ENCODE peak calls at places on chromosomes 16 and 17, in four cellular contexts. P is GM10248, V is left cardiac atrium, Y is NCI-H226. D is an unnamed sample.

GRCh38 chr17:79952265-79952877 is 83.3 kb downstream of the TBC1D16 start:
- DNase-seq in V (no peak), P (no peak), Y (no peak), D (no peak)

GRCh38 chr16:11360581-11360980 is 15.3 kb downstream of the RMI2 start:
- DNase-seq in V (no peak), Y (no peak), P (no peak), D (no peak)

GRCh38 chr17:4520881-4521600 is 22.4 kb downstream of the SPNS2 start:
- DNase-seq in P (no peak), Y (peak), V (no peak), D (no peak)

GRCh38 chr17:30954046-30954805 is 16.6 kb upstream of the RNF135 start:
- DNase-seq in Y (no peak), P (no peak), V (no peak), D (no peak)

GRCh38 chr17:27980035-27980434 is 62.4 kb upstream of the NLK start:
- DNase-seq in V (no peak), P (no peak), Y (peak), D (no peak)

GRCh38 chr16:57358527-57359095 is at the start of gene CCL22:
- DNase-seq in Y (no peak), P (peak), V (no peak), D (no peak)

GRCh38 chr17:44878627-44879221 is 20.5 kb downstream of the EFTUD2 start:
- DNase-seq in Y (no peak), P (peak), V (no peak), D (peak)

GRCh38 chr17:62882878-62883277 is 74.8 kb upstream of the MARCHF10 start:
- DNase-seq in V (no peak), Y (no peak), P (no peak), D (no peak)

GRCh38 chr16:46573008-46573833 is 48.0 kb downstream of the SHCBP1 start:
- DNase-seq in P (peak), Y (peak), V (no peak), D (no peak)

GRCh38 chr16:85961988-85962915 is 63.3 kb downstream of the IRF8 start:
- DNase-seq in P (no peak), Y (no peak), V (no peak), D (no peak)

GRCh38 chr16:73315645-73316044 is 267.7 kb upstream of the ZFHX3 start:
- DNase-seq in Y (no peak), V (no peak), P (peak), D (peak)

GRCh38 chr16:86092586-86093480 is 193.9 kb downstream of the IRF8 start:
- DNase-seq in Y (no peak), V (no peak), P (no peak), D (no peak)

GRCh38 chr17:19376799-19377198 is 1.5 kb upstream of the MAPK7 start:
- DNase-seq in Y (no peak), V (no peak), P (no peak), D (no peak)

GRCh38 chr16:6684076-6684673 is 648.5 kb upstream of the RBFOX1 start:
- DNase-seq in V (no peak), Y (no peak), P (no peak), D (no peak)

GRCh38 chr16:80725566-80726162 is 78.7 kb downstream of the CDYL2 start:
- DNase-seq in Y (no peak), P (no peak), V (no peak), D (no peak)

GRCh38 chr16:54847207-54847606 is 83.5 kb upstream of the IRX5 start:
- DNase-seq in Y (peak), P (no peak), V (no peak), D (no peak)

GRCh38 chr16:2529061-2529931 is 1.9 kb downstream of the CEMP1 start:
- DNase-seq in Y (no peak), V (peak), P (no peak), D (no peak)

GRCh38 chr17:10814083-10814482 is 10.2 kb upstream of the TMEM238L start:
- DNase-seq in P (no peak), V (no peak), Y (no peak), D (no peak)

GRCh38 chr17:47839071-47839470 is 2.0 kb downstream of the SCRN2 start:
- DNase-seq in V (no peak), P (no peak), Y (no peak), D (no peak)

GRCh38 chr16:15966420-15967222 is 17.2 kb downstream of the ABCC1 start:
- DNase-seq in V (no peak), Y (peak), P (no peak), D (no peak)

GRCh38 chr17:65527381-65527780 is 34.1 kb downstream of the AXIN2 start:
- DNase-seq in V (no peak), Y (no peak), P (no peak), D (no peak)

GRCh38 chr17:2792541-2793169 is 3.6 kb upstream of the RAP1GAP2 start:
- DNase-seq in Y (no peak), V (no peak), P (no peak), D (no peak)

GRCh38 chr16:1790611-1791255 is 2.8 kb downstream of the IGFALS start:
- DNase-seq in Y (no peak), V (peak), P (no peak), D (no peak)

GRCh38 chr17:54527941-54528340 is 372.7 kb upstream of the TOM1L1 start:
- DNase-seq in Y (no peak), P (no peak), V (no peak), D (no peak)

GRCh38 chr16:4327782-4328579 is 12.1 kb downstream of the GLIS2 start:
- DNase-seq in V (peak), P (peak), Y (no peak), D (peak)

GRCh38 chr17:76716146-76716833 is 5.5 kb upstream of the MXRA7 start:
- DNase-seq in Y (peak), P (no peak), V (peak), D (no peak)

GRCh38 chr17:44353656-44354331 is 8.7 kb downstream of the GRN start:
- DNase-seq in Y (no peak), P (peak), V (no peak), D (no peak)

D was measured in germinal center.